ENCODE peak calls at places on chromosomes 13 and 19, in five cellular contexts. E, W, D, B and P are unnamed samples.

GRCh38 chr19:11756965-11757364 is 9.8 kb upstream of the ZNF441 start:
- DNase-seq in D (no peak), W (no peak), B (no peak), E (no peak), P (no peak)

GRCh38 chr19:4327252-4327876 is 11.3 kb downstream of the STAP2 start:
- DNase-seq in E (peak), W (no peak), B (no peak), D (peak), P (no peak)

GRCh38 chr13:98892821-98893220 is 85.0 kb downstream of the DOCK9 start:
- DNase-seq in W (no peak), B (no peak), E (no peak), D (no peak), P (no peak)

GRCh38 chr13:97194473-97194872 is 27.7 kb upstream of the MBNL2 start:
- DNase-seq in E (no peak), D (no peak), W (peak), B (peak), P (no peak)

GRCh38 chr19:3982701-3983541 is 2.3 kb downstream of the EEF2 start:
- DNase-seq in W (no peak), D (peak), B (peak), E (no peak), P (no peak)

GRCh38 chr19:4369109-4369887 is 25.9 kb downstream of the MPND start:
- DNase-seq in E (no peak), B (no peak), W (no peak), D (no peak), P (no peak)

GRCh38 chr19:34355201-34355600 is 9.8 kb upstream of the GPI start:
- DNase-seq in B (no peak), E (no peak), W (no peak), D (no peak), P (no peak)

GRCh38 chr19:54481326-54481930 is 8.3 kb upstream of the CDC42EP5 start:
- DNase-seq in W (peak), D (peak), E (peak), B (peak), P (no peak)

GRCh38 chr13:22744688-22745452 is 435.9 kb upstream of the SGCG start:
- DNase-seq in E (no peak), B (no peak), D (no peak), W (no peak), P (no peak)

GRCh38 chr13:94711561-94712286 is 621 bp downstream of the SOX21 start:
- DNase-seq in E (peak), B (no peak), W (no peak), D (peak), P (no peak)

GRCh38 chr13:77328819-77329132 is 1.9 kb upstream of the MYCBP2 start:
- DNase-seq in W (no peak), E (no peak), B (no peak), D (no peak), P (no peak)

GRCh38 chr13:39402221-39402620 is 200.8 kb downstream of the LHFPL6 start:
- DNase-seq in E (no peak), B (no peak), W (no peak), D (no peak), P (no peak)

GRCh38 chr19:57263244-57263643 is 17.0 kb upstream of the ZNF460 start:
- DNase-seq in B (no peak), W (no peak), E (no peak), D (no peak), P (no peak)

GRCh38 chr19:44807652-44808462 is 1.0 kb upstream of the BCAM start:
- DNase-seq in B (no peak), W (peak), D (peak), E (no peak), P (no peak)

GRCh38 chr19:40533508-40533907 is 43.2 kb upstream of the SHKBP1 start:
- DNase-seq in W (no peak), B (no peak), D (no peak), E (peak), P (no peak)

GRCh38 chr13:57624565-57625435 is 6.7 kb upstream of the PCDH17 start:
- DNase-seq in E (peak), B (peak), D (peak), W (no peak), P (peak)

GRCh38 chr13:49935171-49936084 is 712 bp downstream of the SPRYD7 start:
- DNase-seq in E (peak), D (peak), W (peak), B (no peak), P (peak)

GRCh38 chr19:1766800-1767352 is 13.6 kb downstream of the ONECUT3 start:
- DNase-seq in W (no peak), E (no peak), D (no peak), B (no peak), P (no peak)

GRCh38 chr13:95568131-95568530 is 15.6 kb downstream of the CLDN10 start:
- DNase-seq in D (no peak), E (no peak), W (no peak), B (no peak), P (no peak)

GRCh38 chr19:45526143-45526542 is 18.9 kb downstream of the VASP start:
- DNase-seq in W (peak), D (peak), B (no peak), E (peak), P (no peak)

GRCh38 chr19:5393088-5393487 is 52.5 kb upstream of the PTPRS start:
- DNase-seq in E (no peak), B (no peak), D (no peak), W (no peak), P (no peak)

GRCh38 chr13:23466144-23467002 is 32.9 kb upstream of the SACS start:
- DNase-seq in E (peak), B (peak), W (no peak), D (peak), P (peak)

GRCh38 chr13:38763446-38764381 is 76.8 kb downstream of the FREM2 start:
- DNase-seq in E (peak), D (peak), W (peak), B (peak), P (peak)

GRCh38 chr19:56608274-56608964 is 13.3 kb downstream of the ZNF71 start:
- DNase-seq in B (no peak), D (no peak), W (no peak), E (no peak), P (no peak)

GRCh38 chr13:93915269-93915809 is 564.1 kb downstream of the DCT start:
- DNase-seq in E (no peak), W (no peak), D (no peak), B (peak), P (no peak)

GRCh38 chr19:1601613-1602064 is 3.6 kb downstream of the UQCR11 start:
- DNase-seq in E (no peak), D (no peak), W (no peak), B (no peak), P (no peak)

GRCh38 chr13:76286178-76286577 is 600.0 kb downstream of the KCTD12 start:
- DNase-seq in D (no peak), W (no peak), E (no peak), B (no peak), P (no peak)

GRCh38 chr19:5718032-5718578 is 1.8 kb downstream of the LONP1 start:
- DNase-seq in W (no peak), D (no peak), E (no peak), B (no peak), P (no peak)

GRCh38 chr19:4134351-4134750 is 10.4 kb upstream of the MAP2K2 start:
- DNase-seq in E (no peak), D (no peak), B (no peak), W (no peak), P (no peak)

GRCh38 chr13:48489003-48489402 is 43.9 kb downstream of the RCBTB2 start:
- DNase-seq in E (no peak), D (no peak), W (no peak), B (no peak), P (no peak)

GRCh38 chr19:47813304-47813994 is 8.3 kb upstream of the CRX start:
- DNase-seq in D (peak), B (no peak), E (peak), W (no peak), P (peak)

GRCh38 chr19:35351441-35352176 is 3.9 kb downstream of the FFAR1 start:
- DNase-seq in B (no peak), E (no peak), D (no peak), W (no peak), P (no peak)

GRCh38 chr19:37928527-37929286 is 21.7 kb downstream of the SIPA1L3 start:
- DNase-seq in E (peak), D (no peak), B (no peak), W (no peak), P (no peak)

GRCh38 chr13:98632971-98633370 is 56.1 kb upstream of the STK24 start:
- DNase-seq in B (no peak), W (no peak), E (no peak), D (no peak), P (no peak)

GRCh38 chr13:51923983-51924539 is 62.3 kb downstream of the CCDC70 start:
- DNase-seq in W (no peak), E (peak), B (no peak), D (no peak), P (no peak)

GRCh38 chr19:53509845-53510244 is 28.1 kb upstream of the ZNF331 start:
- DNase-seq in W (no peak), D (no peak), B (no peak), E (no peak), P (no peak)

GRCh38 chr19:32779082-32779481 is 59.5 kb downstream of the TDRD12 start:
- DNase-seq in B (no peak), E (no peak), W (peak), D (no peak), P (no peak)

GRCh38 chr19:16076154-16076957 is at the start of gene TPM4:
- DNase-seq in B (peak), D (peak), W (peak), E (peak), P (peak)